ENCODE peak calls at places on chromosomes 7 and 10, in ten cellular contexts. R is NCI-H460, N is astrocyte of the cerebellum, T is neural progenitor cell, Z is T-cell, O is AG08396, V is D341Med, D is bronchial epithelial cell, C is skeletal muscle cell, S is CMK. H is an unnamed sample.
A peak's percentile ranks its signal among the peaks of the same experiment; 100 is the strongest.

GRCh38 chr10:3853547-3853989 is 68.6 kb upstream of the KLF6 start:
- DNase-seq in D (peak; percentile 32), T (no peak), V (no peak), N (peak; percentile 23), O (no peak), R (no peak), Z (no peak), C (no peak), S (no peak), H (no peak)

GRCh38 chr7:16129431-16130126 is 291.8 kb downstream of the CRPPA start:
- DNase-seq in S (no peak), T (no peak), Z (no peak), D (peak; percentile 88), O (peak; percentile 27), V (no peak), R (no peak), C (peak; percentile 75), N (peak; percentile 60), H (no peak)

GRCh38 chr10:77582710-77583115 is 54.9 kb downstream of the KCNMA1 start:
- DNase-seq in O (peak; percentile 63), N (no peak), R (peak; percentile 21), V (no peak), S (no peak), Z (no peak), D (peak; percentile 91), C (no peak), T (no peak), H (peak; percentile 4)

GRCh38 chr7:156746891-156747290 is 106.3 kb downstream of the RNF32 start:
- DNase-seq in N (no peak), V (no peak), D (peak; percentile 31), T (no peak), R (no peak), C (no peak), Z (no peak), S (no peak), O (no peak), H (no peak)

GRCh38 chr7:27199820-27200760 is at the start of gene HOXA13:
- DNase-seq in O (no peak), V (peak; percentile 88), T (peak; percentile 75), C (no peak), N (no peak), R (peak; percentile 55), S (no peak), Z (no peak), D (no peak), H (no peak)

GRCh38 chr10:79507436-79508167 is 4.7 kb upstream of the EIF5AL1 start:
- DNase-seq in O (no peak), R (no peak), S (no peak), D (no peak), C (peak; percentile 50), T (no peak), N (no peak), Z (no peak), V (no peak), H (no peak)

GRCh38 chr10:8404721-8405120 is 350.2 kb downstream of the GATA3 start:
- DNase-seq in O (no peak), N (no peak), D (no peak), C (no peak), V (no peak), R (no peak), Z (peak; percentile 64), S (no peak), T (no peak), H (no peak)

GRCh38 chr7:20340839-20341238 is 10.1 kb downstream of the ITGB8 start:
- DNase-seq in S (no peak), N (peak; percentile 12), C (no peak), O (no peak), V (no peak), Z (no peak), D (peak; percentile 87), R (no peak), T (peak; percentile 73), H (no peak)

GRCh38 chr10:32577448-32577847 is 131.5 kb downstream of the CCDC7 start:
- DNase-seq in Z (no peak), T (no peak), V (no peak), O (peak; percentile 4), C (no peak), R (no peak), D (peak; percentile 6), S (no peak), N (no peak), H (no peak)

GRCh38 chr10:120600871-120601644 is 144.0 kb downstream of the PLPP4 start:
- DNase-seq in D (no peak), S (peak; percentile 4), Z (no peak), O (no peak), C (no peak), R (no peak), V (peak; percentile 25), T (peak; percentile 66), N (peak; percentile 9), H (no peak)

GRCh38 chr7:115249080-115249479 is 327.2 kb downstream of the MDFIC start:
- DNase-seq in C (no peak), O (no peak), S (no peak), V (no peak), T (no peak), Z (no peak), R (no peak), N (no peak), D (peak; percentile 93), H (no peak)

GRCh38 chr7:130734525-130735272 is 692 bp upstream of the KLF14 start:
- DNase-seq in Z (no peak), V (no peak), C (no peak), R (no peak), S (no peak), N (no peak), T (no peak), D (peak; percentile 13), O (no peak), H (no peak)

GRCh38 chr10:48253970-48254657 is 20.4 kb downstream of the FRMPD2 start:
- DNase-seq in R (no peak), Z (no peak), S (no peak), O (no peak), N (peak; percentile 93), T (no peak), C (peak; percentile 8), V (peak; percentile 11), D (peak; percentile 95), H (no peak)

GRCh38 chr7:1678571-1679325 is 8.7 kb downstream of the ELFN1 start:
- DNase-seq in C (no peak), D (no peak), N (no peak), V (peak; percentile 25), Z (no peak), S (no peak), T (no peak), R (no peak), O (no peak), H (no peak)

GRCh38 chr10:94402204-94403033 is at the start of gene TBC1D12:
- DNase-seq in C (peak; percentile 91), N (peak; percentile 85), O (peak; percentile 95), V (peak; percentile 84), Z (no peak), R (peak; percentile 94), S (peak; percentile 88), D (peak; percentile 91), T (peak; percentile 95), H (no peak)

GRCh38 chr7:153640586-153640985 is 411.6 kb upstream of the DPP6 start:
- DNase-seq in C (no peak), N (no peak), V (no peak), Z (no peak), R (no peak), S (no peak), O (no peak), T (no peak), D (no peak), H (no peak)

GRCh38 chr10:86393858-86394472 is 27.4 kb upstream of the GRID1 start:
- DNase-seq in T (no peak), N (no peak), C (no peak), V (no peak), R (no peak), Z (no peak), S (no peak), D (no peak), O (no peak), H (no peak)

GRCh38 chr10:96288151-96288621 is 16.0 kb upstream of the DNTT start:
- DNase-seq in O (no peak), Z (no peak), V (no peak), S (no peak), D (no peak), R (no peak), C (no peak), N (no peak), T (no peak), H (no peak)

GRCh38 chr7:38825721-38826440 is 83.1 kb downstream of the VPS41 start:
- DNase-seq in C (no peak), D (no peak), R (no peak), O (no peak), S (no peak), N (no peak), Z (no peak), T (no peak), V (no peak), H (no peak)

GRCh38 chr7:3134715-3135114 is 91.0 kb upstream of the CARD11 start:
- DNase-seq in S (no peak), V (no peak), Z (no peak), C (no peak), D (no peak), T (no peak), O (no peak), R (no peak), N (no peak), H (no peak)

GRCh38 chr10:71727429-71728217 is 8.0 kb upstream of the C10orf105 start:
- DNase-seq in D (peak; percentile 21), C (no peak), V (no peak), Z (peak; percentile 78), S (no peak), O (peak; percentile 45), N (no peak), R (peak; percentile 5), T (no peak), H (no peak)

GRCh38 chr7:122206985-122207384 is 62.9 kb upstream of the AASS start:
- DNase-seq in V (no peak), Z (no peak), D (no peak), C (no peak), R (no peak), O (no peak), T (no peak), N (no peak), S (no peak), H (no peak)

GRCh38 chr10:86944031-86944419 is 13.4 kb downstream of the MMRN2 start:
- DNase-seq in V (no peak), D (no peak), R (no peak), C (no peak), S (no peak), T (no peak), Z (no peak), O (no peak), N (no peak), H (no peak)

GRCh38 chr10:102431452-102432124 is 786 bp downstream of the CUEDC2 start:
- DNase-seq in O (peak; percentile 46), Z (no peak), T (no peak), N (no peak), R (no peak), D (no peak), S (no peak), C (no peak), V (no peak), H (no peak)

GRCh38 chr7:132433286-132433685 is 143.0 kb downstream of the PLXNA4 start:
- DNase-seq in T (no peak), V (no peak), Z (no peak), O (no peak), N (no peak), C (no peak), D (no peak), S (no peak), R (no peak), H (no peak)

GRCh38 chr10:76080406-76080805 is 649.0 kb downstream of the LRMDA start:
- DNase-seq in N (peak; percentile 49), V (no peak), D (peak; percentile 6), T (no peak), C (peak; percentile 84), O (peak; percentile 36), S (no peak), Z (no peak), R (no peak), H (no peak)

H was measured in HL-60.